ENCODE peak calls at places on chromosomes 11 and 22, in four cellular contexts. One of them, this sample, is unnamed.

GRCh38 chr11:15695096-15695721 is 580.5 kb downstream of the INSC start:
- DNase-seq in stimulated activated CD8-positive, alpha-beta memory T cell treated with anti-CD3 and anti-CD28 coated beads, Interleukin-12 subunit alpha, Interleukin-12 subunit beta, amount 100 ng/mL, for 4 hours: no peak
- DNase-seq in GM20000: no peak
- DNase-seq in cardiac muscle cell: no peak
- DNase-seq in this sample: no peak

GRCh38 chr11:74696488-74696887 is 34.7 kb downstream of the CHRDL2 start:
- DNase-seq in stimulated activated CD8-positive, alpha-beta memory T cell treated with anti-CD3 and anti-CD28 coated beads, Interleukin-12 subunit alpha, Interleukin-12 subunit beta, amount 100 ng/mL, for 4 hours: no peak
- DNase-seq in GM20000: no peak
- DNase-seq in cardiac muscle cell: no peak
- DNase-seq in this sample: no peak

GRCh38 chr11:66359662-66360087 is 11.9 kb downstream of the SLC29A2 start:
- DNase-seq in stimulated activated CD8-positive, alpha-beta memory T cell treated with anti-CD3 and anti-CD28 coated beads, Interleukin-12 subunit alpha, Interleukin-12 subunit beta, amount 100 ng/mL, for 4 hours: no peak
- DNase-seq in cardiac muscle cell: no peak
- DNase-seq in GM20000: peak
- DNase-seq in this sample: no peak

GRCh38 chr11:10931761-10932700 is 74.2 kb upstream of the ZBED5 start:
- DNase-seq in cardiac muscle cell: peak
- DNase-seq in stimulated activated CD8-positive, alpha-beta memory T cell treated with anti-CD3 and anti-CD28 coated beads, Interleukin-12 subunit alpha, Interleukin-12 subunit beta, amount 100 ng/mL, for 4 hours: no peak
- DNase-seq in GM20000: peak
- DNase-seq in this sample: peak

GRCh38 chr11:80167766-80168165 is 726.9 kb upstream of the TENM4 start:
- DNase-seq in GM20000: no peak
- DNase-seq in cardiac muscle cell: no peak
- DNase-seq in stimulated activated CD8-positive, alpha-beta memory T cell treated with anti-CD3 and anti-CD28 coated beads, Interleukin-12 subunit alpha, Interleukin-12 subunit beta, amount 100 ng/mL, for 4 hours: no peak
- DNase-seq in this sample: peak

GRCh38 chr22:45230026-45230845 is 10.5 kb downstream of the KIAA0930 start:
- DNase-seq in GM20000: no peak
- DNase-seq in cardiac muscle cell: no peak
- DNase-seq in stimulated activated CD8-positive, alpha-beta memory T cell treated with anti-CD3 and anti-CD28 coated beads, Interleukin-12 subunit alpha, Interleukin-12 subunit beta, amount 100 ng/mL, for 4 hours: no peak
- DNase-seq in this sample: no peak

GRCh38 chr22:47690586-47690985 is 928.1 kb downstream of the TBC1D22A start:
- DNase-seq in stimulated activated CD8-positive, alpha-beta memory T cell treated with anti-CD3 and anti-CD28 coated beads, Interleukin-12 subunit alpha, Interleukin-12 subunit beta, amount 100 ng/mL, for 4 hours: no peak
- DNase-seq in GM20000: no peak
- DNase-seq in cardiac muscle cell: no peak
- DNase-seq in this sample: no peak

GRCh38 chr22:44256085-44256484 is 56.7 kb downstream of the SHISAL1 start:
- DNase-seq in cardiac muscle cell: no peak
- DNase-seq in GM20000: no peak
- DNase-seq in stimulated activated CD8-positive, alpha-beta memory T cell treated with anti-CD3 and anti-CD28 coated beads, Interleukin-12 subunit alpha, Interleukin-12 subunit beta, amount 100 ng/mL, for 4 hours: no peak
- DNase-seq in this sample: no peak

GRCh38 chr22:29266564-29267461 is 968 bp downstream of the RHBDD3 start:
- DNase-seq in stimulated activated CD8-positive, alpha-beta memory T cell treated with anti-CD3 and anti-CD28 coated beads, Interleukin-12 subunit alpha, Interleukin-12 subunit beta, amount 100 ng/mL, for 4 hours: no peak
- DNase-seq in GM20000: no peak
- DNase-seq in cardiac muscle cell: peak
- DNase-seq in this sample: no peak

This sample was measured in renal cortical epithelial cell.